ENCODE peak calls at places on chromosomes 12 and 14, in four cellular contexts. One of them, this sample, is unnamed.

GRCh38 chr12:26120561-26121274 is 4.1 kb downstream of the BHLHE41 start:
- DNase-seq in A549: no peak
- DNase-seq in GM12878: no peak
- DNase-seq in HepG2: no peak
- DNase-seq in this sample: no peak

GRCh38 chr14:20986811-20987210 is 3.0 kb upstream of the METTL17 start:
- DNase-seq in HepG2: peak
- DNase-seq in A549: peak
- DNase-seq in GM12878: no peak
- DNase-seq in this sample: peak

GRCh38 chr12:89883630-89884364 is 175.2 kb upstream of the ATP2B1 start:
- DNase-seq in HepG2: no peak
- DNase-seq in A549: no peak
- DNase-seq in GM12878: no peak
- DNase-seq in this sample: no peak

GRCh38 chr12:109828754-109829511 is 4.3 kb downstream of the TRPV4 start:
- DNase-seq in HepG2: no peak
- DNase-seq in A549: no peak
- DNase-seq in GM12878: no peak
- DNase-seq in this sample: no peak

GRCh38 chr14:40164083-40164482 is 731.9 kb upstream of the FBXO33 start:
- DNase-seq in A549: no peak
- DNase-seq in HepG2: no peak
- DNase-seq in GM12878: no peak
- DNase-seq in this sample: no peak

GRCh38 chr12:49233842-49234526 is 30.9 kb upstream of the TUBA1C start:
- DNase-seq in A549: no peak
- DNase-seq in HepG2: no peak
- DNase-seq in GM12878: peak
- DNase-seq in this sample: peak

GRCh38 chr14:85402546-85403162 is 127.3 kb upstream of the FLRT2 start:
- DNase-seq in GM12878: no peak
- DNase-seq in HepG2: no peak
- DNase-seq in A549: no peak
- DNase-seq in this sample: no peak

GRCh38 chr14:104103061-104104005 is 17.8 kb downstream of the ASPG start:
- DNase-seq in HepG2: no peak
- DNase-seq in GM12878: no peak
- DNase-seq in A549: no peak
- DNase-seq in this sample: no peak

GRCh38 chr14:89186850-89187376 is 230.1 kb downstream of the FOXN3 start:
- DNase-seq in GM12878: no peak
- DNase-seq in A549: no peak
- DNase-seq in HepG2: no peak
- DNase-seq in this sample: peak

GRCh38 chr12:2283910-2284309 is 231.1 kb downstream of the CACNA1C start:
- DNase-seq in GM12878: no peak
- DNase-seq in HepG2: no peak
- DNase-seq in A549: no peak
- DNase-seq in this sample: no peak

GRCh38 chr14:89215166-89215940 is 201.7 kb downstream of the FOXN3 start:
- DNase-seq in HepG2: no peak
- DNase-seq in A549: no peak
- DNase-seq in GM12878: no peak
- DNase-seq in this sample: no peak

GRCh38 chr14:85293820-85294219 is 236.1 kb upstream of the FLRT2 start:
- DNase-seq in HepG2: no peak
- DNase-seq in A549: no peak
- DNase-seq in GM12878: no peak
- DNase-seq in this sample: no peak

GRCh38 chr12:29451886-29452285 is 45.6 kb downstream of the OVCH1 start:
- DNase-seq in GM12878: no peak
- DNase-seq in A549: no peak
- DNase-seq in HepG2: no peak
- DNase-seq in this sample: no peak

GRCh38 chr12:49098035-49098451 is 3.4 kb upstream of the DHH start:
- DNase-seq in HepG2: peak
- DNase-seq in GM12878: no peak
- DNase-seq in A549: peak
- DNase-seq in this sample: peak

GRCh38 chr12:57270966-57271470 is 20.0 kb upstream of the STAC3 start:
- DNase-seq in A549: no peak
- DNase-seq in GM12878: no peak
- DNase-seq in HepG2: peak
- DNase-seq in this sample: peak

GRCh38 chr14:53493895-53494294 is 340.8 kb upstream of the DDHD1 start:
- DNase-seq in HepG2: no peak
- DNase-seq in GM12878: no peak
- DNase-seq in A549: no peak
- DNase-seq in this sample: no peak

GRCh38 chr12:42094277-42094676 is 50.4 kb downstream of the GXYLT1 start:
- DNase-seq in HepG2: no peak
- DNase-seq in GM12878: no peak
- DNase-seq in A549: no peak
- DNase-seq in this sample: peak

GRCh38 chr12:131619106-131619642 is 91.7 kb upstream of the SFSWAP start:
- DNase-seq in HepG2: no peak
- DNase-seq in GM12878: no peak
- DNase-seq in A549: no peak
- DNase-seq in this sample: no peak

GRCh38 chr12:30978639-30979038 is 52.1 kb downstream of the TSPAN11 start:
- DNase-seq in HepG2: no peak
- DNase-seq in GM12878: no peak
- DNase-seq in A549: no peak
- DNase-seq in this sample: no peak

GRCh38 chr14:80609055-80609454 is 332.5 kb downstream of the CEP128 start:
- DNase-seq in A549: no peak
- DNase-seq in HepG2: no peak
- DNase-seq in GM12878: no peak
- DNase-seq in this sample: no peak

GRCh38 chr12:22048351-22049041 is 2.5 kb downstream of the CMAS start:
- DNase-seq in GM12878: no peak
- DNase-seq in A549: no peak
- DNase-seq in HepG2: no peak
- DNase-seq in this sample: peak

GRCh38 chr12:116547955-116548471 is 11.2 kb upstream of the MAP1LC3B2 start:
- DNase-seq in HepG2: no peak
- DNase-seq in A549: no peak
- DNase-seq in GM12878: no peak
- DNase-seq in this sample: peak

GRCh38 chr14:38505221-38506095 is 249.6 kb upstream of the CLEC14A start:
- DNase-seq in A549: no peak
- DNase-seq in GM12878: no peak
- DNase-seq in HepG2: no peak
- DNase-seq in this sample: no peak

GRCh38 chr14:99230271-99231141 is 41.5 kb downstream of the BCL11B start:
- DNase-seq in GM12878: no peak
- DNase-seq in A549: no peak
- DNase-seq in HepG2: no peak
- DNase-seq in this sample: peak

GRCh38 chr14:49986344-49987014 is 93.6 kb downstream of the ARF6 start:
- DNase-seq in GM12878: no peak
- DNase-seq in HepG2: peak
- DNase-seq in A549: no peak
- DNase-seq in this sample: no peak

GRCh38 chr14:76872796-76873432 is 46.7 kb downstream of the LRRC74A start:
- DNase-seq in GM12878: no peak
- DNase-seq in A549: peak
- DNase-seq in HepG2: peak
- DNase-seq in this sample: peak

GRCh38 chr12:84038241-84038640 is 874.4 kb downstream of the SLC6A15 start:
- DNase-seq in A549: no peak
- DNase-seq in HepG2: no peak
- DNase-seq in GM12878: no peak
- DNase-seq in this sample: no peak

GRCh38 chr12:75878382-75878720 is 153.2 kb downstream of the PHLDA1 start:
- DNase-seq in A549: no peak
- DNase-seq in GM12878: no peak
- DNase-seq in HepG2: no peak
- DNase-seq in this sample: no peak

DNA sequence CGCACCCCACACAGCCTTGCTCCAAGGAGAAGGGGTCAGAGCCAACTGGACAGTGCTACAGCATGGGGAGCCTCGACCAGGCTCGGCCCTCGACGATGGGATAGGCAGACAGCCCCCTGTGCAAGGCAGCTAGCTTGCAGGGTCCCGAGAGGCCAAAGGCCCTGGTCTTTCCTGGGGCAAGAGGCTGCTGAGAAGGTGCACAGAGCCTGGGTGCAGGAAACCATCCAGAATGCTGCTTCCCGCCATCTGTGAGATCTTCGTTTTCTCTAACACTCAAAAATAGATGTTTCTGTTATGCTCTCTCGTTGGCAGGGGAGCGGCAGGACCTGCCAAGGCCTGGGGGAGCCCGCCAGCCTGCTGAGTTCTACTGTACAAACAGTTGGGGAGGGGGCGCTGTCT is 168.0 kb upstream of the RTL1 start:
- DNase-seq in HepG2: no peak
- DNase-seq in GM12878: no peak
- DNase-seq in A549: no peak
- DNase-seq in this sample: no peak
- TF ChIP-seq CHD4 in HepG2: no peak
- TF ChIP-seq CHD4 in GM12878: no peak
- TF ChIP-seq CHD4 in A549: no peak
- TF ChIP-seq CHD4 in this sample: no peak

GRCh38 chr12:69007858-69008314 is 74.9 kb upstream of the CPM start:
- DNase-seq in HepG2: no peak
- DNase-seq in A549: no peak
- DNase-seq in GM12878: no peak
- DNase-seq in this sample: no peak
- TF ChIP-seq CHD4 in HepG2: no peak
- TF ChIP-seq CHD4 in A549: no peak
- TF ChIP-seq CHD4 in GM12878: no peak
- TF ChIP-seq CHD4 in this sample: no peak

GRCh38 chr14:101457177-101457935 is 103.9 kb upstream of the DIO3 start:
- DNase-seq in A549: no peak
- DNase-seq in HepG2: no peak
- DNase-seq in GM12878: no peak
- DNase-seq in this sample: no peak

GRCh38 chr14:101459392-101459900 is 101.8 kb upstream of the DIO3 start:
- DNase-seq in GM12878: no peak
- DNase-seq in HepG2: no peak
- DNase-seq in A549: no peak
- DNase-seq in this sample: no peak

GRCh38 chr14:101457936-101458535 is 103.3 kb upstream of the DIO3 start:
- DNase-seq in A549: no peak
- DNase-seq in GM12878: no peak
- DNase-seq in HepG2: no peak
- DNase-seq in this sample: no peak

GRCh38 chr14:101460521-101460920 is 100.8 kb upstream of the DIO3 start:
- DNase-seq in GM12878: no peak
- DNase-seq in HepG2: no peak
- DNase-seq in A549: no peak
- DNase-seq in this sample: no peak

DNA sequence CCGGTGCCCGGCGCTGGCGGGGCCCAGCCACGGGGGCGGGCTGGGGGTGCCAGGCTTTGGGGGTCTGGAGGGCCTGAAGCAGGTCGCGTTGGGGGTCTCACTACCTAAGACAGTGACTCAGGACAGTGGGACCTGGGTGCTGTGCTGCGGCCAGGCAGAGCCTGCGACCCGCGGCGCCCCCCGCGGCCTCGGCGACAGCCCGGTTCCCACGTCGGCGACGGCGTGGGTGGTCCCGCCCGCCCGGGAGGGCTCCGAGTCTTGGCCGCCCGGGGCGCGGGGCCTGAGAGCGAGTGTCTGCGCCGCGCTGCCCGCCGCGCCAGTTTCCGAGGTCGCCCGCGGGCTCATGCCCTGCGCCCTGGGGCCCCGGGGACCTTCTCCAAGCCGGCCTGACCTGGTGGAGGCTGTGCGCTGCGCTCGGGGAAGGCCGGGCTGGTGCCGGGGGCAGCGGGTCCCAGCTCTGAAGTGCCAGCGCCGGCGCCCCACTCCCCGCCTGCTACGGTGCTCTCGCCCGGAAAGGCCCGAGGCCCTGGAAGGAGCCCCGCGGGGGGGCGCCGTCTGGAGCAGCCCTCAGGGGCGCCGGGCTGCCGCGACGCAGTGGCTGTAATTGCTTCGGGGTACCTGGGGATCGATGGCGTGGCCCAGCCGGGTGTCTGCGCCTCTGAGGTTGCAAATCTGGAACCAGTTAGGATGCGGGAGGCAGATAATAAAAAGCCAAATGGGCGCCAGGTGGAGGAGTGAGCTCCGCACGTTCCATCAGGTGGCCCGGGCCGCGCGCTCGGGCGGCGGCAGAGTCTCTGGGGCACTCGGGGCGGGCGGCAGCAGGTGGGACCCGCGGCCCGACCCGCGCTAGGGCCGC is 102.5 kb upstream of the DIO3 start:
- DNase-seq in A549: no peak
- DNase-seq in HepG2: no peak
- DNase-seq in GM12878: no peak
- DNase-seq in this sample: no peak
- TF ChIP-seq CHD4 in A549: no peak
- TF ChIP-seq CHD4 in HepG2: no peak
- TF ChIP-seq CHD4 in GM12878: no peak
- TF ChIP-seq CHD4 in this sample: no peak

DNA sequence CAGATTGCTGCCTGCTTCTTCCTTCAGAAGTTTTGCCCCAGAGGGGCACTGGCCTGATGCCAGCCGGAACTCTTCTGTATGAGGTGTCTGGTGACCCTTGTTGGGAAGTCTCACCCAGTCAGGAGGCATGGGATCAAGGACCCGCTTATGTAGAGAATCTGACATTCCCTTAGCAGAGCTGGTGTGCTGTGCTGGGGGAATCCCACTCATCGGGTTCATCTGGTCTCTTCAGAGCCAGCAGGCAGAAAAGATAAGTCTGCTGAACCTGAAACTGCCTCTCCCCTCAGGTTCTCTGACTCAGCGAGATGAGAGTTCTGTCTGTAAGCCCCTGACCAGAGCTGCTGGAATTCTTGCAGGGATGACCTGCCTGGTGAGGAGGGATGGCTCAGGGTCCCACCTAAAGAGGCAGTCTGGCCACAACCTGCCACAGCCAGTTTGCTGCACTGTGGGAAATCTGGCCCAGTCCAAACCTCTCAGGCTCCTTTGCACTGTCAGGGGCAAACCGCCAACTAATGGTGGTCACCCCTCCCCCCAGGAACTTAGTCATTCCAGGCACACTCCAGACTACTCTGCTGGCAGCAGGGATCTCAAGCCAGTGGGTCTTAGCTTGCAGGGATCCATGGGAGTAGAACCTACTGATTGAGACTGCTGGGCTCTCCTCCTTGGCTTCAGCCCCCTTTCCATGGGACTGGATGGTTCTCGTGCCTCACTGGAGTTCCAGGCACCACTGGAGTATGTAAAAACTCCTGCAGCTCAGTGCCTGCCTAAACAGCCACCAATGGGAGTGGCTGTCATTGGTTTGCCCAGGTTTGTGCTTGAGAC is 4.1 kb downstream of the CLEC2D start:
- DNase-seq in A549: peak
- DNase-seq in GM12878: no peak
- DNase-seq in HepG2: peak
- DNase-seq in this sample: peak
- TF ChIP-seq CHD4 in A549: no peak
- TF ChIP-seq CHD4 in GM12878: no peak
- TF ChIP-seq CHD4 in HepG2: no peak
- TF ChIP-seq CHD4 in this sample: no peak

GRCh38 chr14:92610849-92611271 is 97.3 kb downstream of the RIN3 start:
- DNase-seq in GM12878: no peak
- DNase-seq in A549: no peak
- DNase-seq in HepG2: no peak
- DNase-seq in this sample: no peak
- TF ChIP-seq CHD4 in GM12878: no peak
- TF ChIP-seq CHD4 in A549: no peak
- TF ChIP-seq CHD4 in HepG2: no peak
- TF ChIP-seq CHD4 in this sample: no peak

GRCh38 chr12:123934829-123935228 is 37.8 kb downstream of the CCDC92 start:
- DNase-seq in HepG2: no peak
- DNase-seq in A549: no peak
- DNase-seq in GM12878: no peak
- DNase-seq in this sample: peak
- TF ChIP-seq CHD4 in HepG2: no peak
- TF ChIP-seq CHD4 in A549: no peak
- TF ChIP-seq CHD4 in GM12878: no peak
- TF ChIP-seq CHD4 in this sample: no peak

This sample was measured in K562.